ENCODE peak calls at places on chromosomes 16 and 17, in five cellular contexts. W is dermis blood vessel endothelial cell; L is WTC11; R is NCI-H1092 treated with DMSO at 0.1 percent for 48 hours; V is activated naive CD4-positive, alpha-beta T cell. Z is an unnamed sample.

GRCh38 chr16:57904101-57904500 is 66.8 kb downstream of the CNGB1 start:
- DNase-seq in L (no peak), V (no peak), R (no peak), W (no peak), Z (no peak)

GRCh38 chr16:73172621-73173312 is 124.8 kb upstream of the ZFHX3 start:
- DNase-seq in W (peak; percentile 91), L (no peak), V (no peak), R (peak; percentile 98), Z (peak; percentile 29)

GRCh38 chr16:27367463-27368357 is 34.3 kb upstream of the IL21R start:
- DNase-seq in R (peak; percentile 16), L (peak; percentile 83), W (peak; percentile 91), V (peak; percentile 74), Z (no peak)

GRCh38 chr17:3712811-3713463 is 10.8 kb upstream of the HASPIN start:
- DNase-seq in V (no peak), W (no peak), L (no peak), R (no peak), Z (no peak)

GRCh38 chr17:6505425-6506142 is 50.8 kb downstream of the PITPNM3 start:
- DNase-seq in W (peak; percentile 63), R (no peak), V (no peak), L (no peak), Z (no peak)

GRCh38 chr16:61791465-61791864 is 244.8 kb downstream of the CDH8 start:
- DNase-seq in V (no peak), R (no peak), W (no peak), L (no peak), Z (no peak)

GRCh38 chr16:85514601-85515318 is 98.4 kb upstream of the GSE1 start:
- DNase-seq in V (no peak), W (peak; percentile 15), L (no peak), R (no peak), Z (peak; percentile 46)

GRCh38 chr17:42101513-42102292 is 3.4 kb upstream of the ZNF385C start:
- DNase-seq in W (peak; percentile 89), V (peak; percentile 24), L (peak; percentile 97), R (peak; percentile 62), Z (no peak)

GRCh38 chr16:4205971-4206370 is 35.9 kb downstream of the SRL start:
- DNase-seq in R (no peak), W (no peak), V (no peak), L (no peak), Z (no peak)

GRCh38 chr17:47967607-47968252 is 3.2 kb upstream of the CDK5RAP3 start:
- DNase-seq in W (no peak), R (no peak), L (no peak), V (no peak), Z (no peak)

GRCh38 chr17:82980632-82981031 is 98.8 kb upstream of the METRNL start:
- DNase-seq in L (no peak), R (no peak), V (no peak), W (no peak), Z (no peak)

GRCh38 chr17:83092931-83093330 is 13.5 kb downstream of the METRNL start:
- DNase-seq in R (no peak), L (no peak), V (no peak), W (no peak), Z (no peak)

GRCh38 chr16:23670137-23670776 is 8.4 kb upstream of the PLK1 start:
- DNase-seq in R (no peak), W (peak; percentile 60), V (no peak), L (no peak), Z (no peak)

GRCh38 chr17:68539536-68540469 is 27.6 kb downstream of the PRKAR1A start:
- DNase-seq in L (no peak), W (peak; percentile 14), R (no peak), V (no peak), Z (no peak)

GRCh38 chr16:59168715-59169114 is 434.6 kb upstream of the GOT2 start:
- DNase-seq in W (no peak), V (no peak), L (no peak), R (no peak), Z (no peak)

GRCh38 chr17:68533887-68534700 is 21.9 kb downstream of the PRKAR1A start:
- DNase-seq in L (no peak), W (peak; percentile 51), V (no peak), R (no peak), Z (no peak)

GRCh38 chr16:6835941-6836340 is 496.7 kb upstream of the RBFOX1 start:
- DNase-seq in L (no peak), W (no peak), V (no peak), R (no peak), Z (no peak)

GRCh38 chr16:4183258-4184037 is 58.4 kb downstream of the SRL start:
- DNase-seq in W (peak; percentile 96), L (peak; percentile 96), R (peak; percentile 92), V (peak; percentile 78), Z (peak; percentile 74)

GRCh38 chr16:67741118-67741517 is 22.0 kb upstream of the GFOD2 start:
- DNase-seq in L (no peak), R (no peak), W (no peak), V (no peak), Z (no peak)

GRCh38 chr17:61806081-61806828 is 57.1 kb downstream of the BRIP1 start:
- DNase-seq in V (no peak), W (no peak), R (no peak), L (no peak), Z (no peak)

GRCh38 chr16:52470601-52471000 is 76.3 kb downstream of the TOX3 start:
- DNase-seq in L (no peak), V (no peak), W (no peak), R (peak; percentile 57), Z (peak; percentile 27)

GRCh38 chr17:43372273-43372911 is 26.4 kb upstream of the ARL4D start:
- DNase-seq in R (no peak), V (no peak), L (no peak), W (no peak), Z (no peak)

GRCh38 chr17:48070195-48070594 is 22.0 kb downstream of the NFE2L1 start:
- DNase-seq in W (no peak), V (no peak), L (no peak), R (no peak), Z (no peak)

GRCh38 chr16:73214825-73215481 is 167.0 kb upstream of the ZFHX3 start:
- DNase-seq in V (no peak), W (no peak), R (no peak), L (no peak), Z (no peak)

GRCh38 chr17:50047488-50048126 is 8.3 kb upstream of the ITGA3 start:
- DNase-seq in V (no peak), R (no peak), L (no peak), W (peak; percentile 89), Z (no peak)

GRCh38 chr16:64983983-64984382 is 137.9 kb downstream of the CDH11 start:
- DNase-seq in W (peak; percentile 11), V (no peak), R (peak; percentile 4), L (peak; percentile 78), Z (no peak)

GRCh38 chr16:54511181-54511731 is 224.7 kb upstream of the IRX3 start:
- DNase-seq in V (no peak), L (no peak), W (no peak), R (no peak), Z (no peak)

GRCh38 chr17:32335046-32335445 is 6.9 kb downstream of the C17orf75 start:
- DNase-seq in R (no peak), V (no peak), L (no peak), W (no peak), Z (no peak)

GRCh38 chr17:33464669-33465275 is 171.7 kb upstream of the ASIC2 start:
- DNase-seq in V (no peak), L (no peak), W (no peak), R (no peak), Z (no peak)

GRCh38 chr16:9311303-9311954 is 220.0 kb downstream of the HAPSTR1 start:
- DNase-seq in V (no peak), L (peak; percentile 55), R (no peak), W (peak; percentile 8), Z (no peak)

GRCh38 chr17:76981545-76982295 is 113.5 kb downstream of the MGAT5B start:
- DNase-seq in W (no peak), V (no peak), R (no peak), L (no peak), Z (no peak)

GRCh38 chr16:74291577-74292208 is 4.9 kb upstream of the PSMD7 start:
- DNase-seq in V (no peak), W (no peak), L (no peak), R (no peak), Z (no peak)

GRCh38 chr17:36133629-36134259 is 30.1 kb downstream of the CCL4 start:
- DNase-seq in V (no peak), L (no peak), R (no peak), W (peak; percentile 33), Z (no peak)

GRCh38 chr17:73643012-73643845 is 1.0 kb downstream of the SDK2 start:
- DNase-seq in L (peak; percentile 47), V (no peak), W (no peak), R (peak; percentile 81), Z (no peak)

GRCh38 chr17:58330997-58331814 is 2.6 kb upstream of the TSPOAP1 start:
- DNase-seq in V (peak; percentile 57), L (peak; percentile 12), R (no peak), W (no peak), Z (no peak)

GRCh38 chr16:89067677-89068076 is 26.0 kb upstream of the ACSF3 start:
- DNase-seq in L (no peak), W (no peak), R (no peak), V (no peak), Z (no peak)

GRCh38 chr17:63988741-63989621 is 9.2 kb upstream of the PRR29 start:
- DNase-seq in W (no peak), R (no peak), V (no peak), L (peak; percentile 38), Z (no peak)

GRCh38 chr16:69848635-69849545 is 86.8 kb downstream of the WWP2 start:
- DNase-seq in W (peak; percentile 92), R (no peak), L (no peak), V (no peak), Z (no peak)